ENCODE peak calls at places on chromosomes 16 and 17, in four cellular contexts. A, U, M and C are unnamed samples.

GRCh38 chr16:57785385-57785784 is 16.9 kb downstream of the KIFC3 start:
- DNase-seq in U (no peak), A (no peak), M (no peak), C (no peak)

GRCh38 chr16:20678242-20678641 is 19.2 kb downstream of the ACSM1 start:
- DNase-seq in M (no peak), A (no peak), U (no peak), C (no peak)

GRCh38 chr17:41800601-41801373 is 11.0 kb downstream of the P3H4 start:
- DNase-seq in A (no peak), M (peak; percentile 87), U (peak; percentile 100), C (peak; percentile 98)

GRCh38 chr16:15640966-15641365 is 2.0 kb downstream of the MARF1 start:
- DNase-seq in A (no peak), M (no peak), U (no peak), C (no peak)

GRCh38 chr17:70661342-70662222 is 492.2 kb downstream of the KCNJ2 start:
- DNase-seq in A (peak; percentile 12), M (no peak), U (no peak), C (no peak)

GRCh38 chr16:8622315-8622656 is 788 bp downstream of the METTL22 start:
- DNase-seq in A (no peak), M (no peak), U (no peak), C (no peak)

GRCh38 chr16:3161235-3162018 is 26.6 kb upstream of the OR1F1 start:
- DNase-seq in A (no peak), U (no peak), M (no peak), C (no peak)

GRCh38 chr16:27671410-27671809 is 121.5 kb downstream of the KATNIP start:
- DNase-seq in U (peak; percentile 40), M (no peak), A (no peak), C (peak; percentile 25)

GRCh38 chr17:77154187-77154586 is 13.4 kb downstream of the SEC14L1 start:
- DNase-seq in A (no peak), M (no peak), U (no peak), C (no peak)

GRCh38 chr16:51839697-51840462 is 688.8 kb upstream of the SALL1 start:
- DNase-seq in U (no peak), A (peak; percentile 60), M (no peak), C (peak; percentile 80)

GRCh38 chr17:77467513-77467912 is 326.7 kb downstream of the SEC14L1 start:
- DNase-seq in U (no peak), A (no peak), M (no peak), C (no peak)

GRCh38 chr17:41505836-41506767 is 690 bp upstream of the KRT13 start:
- DNase-seq in M (no peak), U (no peak), A (no peak), C (no peak)

GRCh38 chr17:29283496-29283895 is 10.5 kb downstream of the NUFIP2 start:
- DNase-seq in M (no peak), A (no peak), U (no peak), C (peak; percentile 10)

GRCh38 chr17:40191237-40192208 is 14.3 kb downstream of the RAPGEFL1 start:
- DNase-seq in U (peak; percentile 93), A (peak; percentile 76), M (peak; percentile 87), C (peak; percentile 85)

GRCh38 chr17:4658478-4659305 is 17.2 kb upstream of the ALOX15 start:
- DNase-seq in M (no peak), A (peak; percentile 86), U (no peak), C (no peak)

GRCh38 chr17:410674-411401 is 58.2 kb upstream of the RPH3AL start:
- DNase-seq in A (peak; percentile 12), U (peak; percentile 61), M (peak; percentile 52), C (peak; percentile 46)

GRCh38 chr17:77881545-77881944 is 77.0 kb upstream of the TNRC6C start:
- DNase-seq in M (no peak), A (peak; percentile 28), U (no peak), C (peak; percentile 35)

GRCh38 chr17:6756425-6757012 is 673 bp downstream of the XAF1 start:
- DNase-seq in A (no peak), U (no peak), M (no peak), C (no peak)

GRCh38 chr16:51938861-51939260 is 608.1 kb downstream of the TOX3 start:
- DNase-seq in M (no peak), U (no peak), A (no peak), C (no peak)

GRCh38 chr17:59845595-59846390 is 47.0 kb downstream of the TUBD1 start:
- DNase-seq in A (peak; percentile 89), M (no peak), U (peak; percentile 57), C (peak; percentile 72)

GRCh38 chr16:86565644-86566511 is 751 bp upstream of the FOXC2 start:
- DNase-seq in A (no peak), M (no peak), U (peak; percentile 50), C (peak; percentile 34)

GRCh38 chr16:74186589-74186988 is 110.0 kb upstream of the PSMD7 start:
- DNase-seq in M (no peak), A (peak; percentile 48), U (no peak), C (no peak)

GRCh38 chr17:47862621-47863440 is 11.9 kb upstream of the SP6 start:
- DNase-seq in M (no peak), U (no peak), A (peak; percentile 90), C (no peak)

GRCh38 chr17:49193513-49194296 is 16.7 kb downstream of the GNGT2 start:
- DNase-seq in A (peak; percentile 51), M (peak; percentile 72), U (peak; percentile 79), C (peak; percentile 76)

GRCh38 chr16:11315499-11315898 is 29.8 kb upstream of the RMI2 start:
- DNase-seq in M (peak; percentile 85), U (peak; percentile 98), A (peak; percentile 68), C (peak; percentile 98)

GRCh38 chr17:43211123-43211479 is 574 bp upstream of the TMEM106A start:
- DNase-seq in M (no peak), A (no peak), U (no peak), C (no peak)

GRCh38 chr17:43213545-43213944 is 1.9 kb downstream of the TMEM106A start:
- DNase-seq in A (no peak), U (no peak), M (no peak), C (no peak)

GRCh38 chr17:43211480-43212402 is at the start of gene TMEM106A:
- DNase-seq in A (peak; percentile 85), U (peak; percentile 89), M (peak; percentile 85), C (peak; percentile 87)

GRCh38 chr17:43212641-43213490 is 1.2 kb downstream of the TMEM106A start:
- DNase-seq in A (no peak), U (no peak), M (no peak), C (no peak)

GRCh38 chr17:43210576-43210975 is 1.1 kb upstream of the TMEM106A start:
- DNase-seq in M (no peak), U (no peak), A (no peak), C (no peak)
- H4K5ac ChIP-seq in M (no peak overlapping the region), U (no peak overlapping the region), A (peak overlapping the region; percentile 98), C (peak overlapping the region; percentile 77)

GRCh38 chr16:67245674-67246080 is 1.6 kb downstream of the FHOD1 start:
- DNase-seq in U (no peak), A (no peak), M (no peak), C (no peak)
- H3K23ac ChIP-seq in U (no peak overlapping the region), A (peak overlapping the region; percentile 92), M (no peak overlapping the region), C (no peak overlapping the region)

DNA sequence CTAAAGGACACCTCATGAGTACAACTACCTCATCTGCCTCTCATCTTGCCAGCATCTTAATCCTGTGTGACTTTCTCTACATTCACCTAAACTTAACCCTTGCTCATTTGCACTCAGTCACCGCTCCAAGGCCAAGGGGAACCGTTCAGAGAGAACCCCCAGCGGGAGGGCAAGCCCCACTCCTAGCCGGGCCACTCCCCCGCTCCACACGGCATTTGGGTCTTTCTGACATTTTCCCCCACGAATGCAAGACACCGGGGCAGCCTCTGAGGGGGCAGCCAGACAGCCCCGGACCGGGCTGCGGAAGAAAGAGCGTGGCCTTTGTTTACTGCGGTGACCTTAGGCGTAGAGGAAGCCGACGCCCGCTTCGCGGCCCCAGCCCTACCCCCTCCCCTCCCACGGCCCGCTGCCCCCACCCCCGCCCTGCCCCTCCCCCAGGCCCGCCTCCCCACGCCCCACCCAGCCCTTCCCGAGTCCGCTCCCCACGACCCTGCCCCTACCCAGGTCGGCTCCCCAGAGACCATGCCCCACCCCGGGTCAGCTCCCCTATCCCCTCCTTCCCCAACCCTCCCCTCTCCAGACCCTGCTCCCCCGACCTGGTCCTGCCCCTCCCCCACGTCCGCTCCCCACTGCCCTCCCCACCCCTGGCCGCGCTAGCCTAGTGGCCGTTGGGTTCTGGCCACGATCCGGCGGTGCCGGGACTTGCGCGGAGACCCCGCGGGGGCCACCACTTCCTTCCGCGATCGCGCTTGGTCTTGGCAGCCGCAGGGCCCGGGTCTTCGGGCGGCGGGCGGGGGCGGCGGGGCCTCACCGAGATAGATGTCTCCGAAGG is 789 bp downstream of the CSNK1D start:
- DNase-seq in U (peak; percentile 60), A (no peak), M (no peak), C (peak; percentile 39)
- H3K4ac ChIP-seq in U (no peak overlapping the region), A (peak overlapping the region; percentile 84), M (no peak overlapping the region), C (peak overlapping the region; percentile 99)

GRCh38 chr17:27530791-27531391 is 74.6 kb downstream of the KSR1 start:
- DNase-seq in A (peak; percentile 64), M (no peak), U (no peak), C (no peak)

GRCh38 chr17:27531469-27531948 is 75.3 kb downstream of the KSR1 start:
- DNase-seq in M (no peak), U (no peak), A (no peak), C (no peak)

GRCh38 chr17:27526603-27527002 is 70.4 kb downstream of the KSR1 start:
- DNase-seq in A (peak; percentile 61), M (no peak), U (peak; percentile 67), C (peak; percentile 73)

GRCh38 chr17:27532269-27533067 is 76.2 kb downstream of the KSR1 start:
- DNase-seq in U (no peak), M (no peak), A (peak; percentile 98), C (peak; percentile 55)

DNA sequence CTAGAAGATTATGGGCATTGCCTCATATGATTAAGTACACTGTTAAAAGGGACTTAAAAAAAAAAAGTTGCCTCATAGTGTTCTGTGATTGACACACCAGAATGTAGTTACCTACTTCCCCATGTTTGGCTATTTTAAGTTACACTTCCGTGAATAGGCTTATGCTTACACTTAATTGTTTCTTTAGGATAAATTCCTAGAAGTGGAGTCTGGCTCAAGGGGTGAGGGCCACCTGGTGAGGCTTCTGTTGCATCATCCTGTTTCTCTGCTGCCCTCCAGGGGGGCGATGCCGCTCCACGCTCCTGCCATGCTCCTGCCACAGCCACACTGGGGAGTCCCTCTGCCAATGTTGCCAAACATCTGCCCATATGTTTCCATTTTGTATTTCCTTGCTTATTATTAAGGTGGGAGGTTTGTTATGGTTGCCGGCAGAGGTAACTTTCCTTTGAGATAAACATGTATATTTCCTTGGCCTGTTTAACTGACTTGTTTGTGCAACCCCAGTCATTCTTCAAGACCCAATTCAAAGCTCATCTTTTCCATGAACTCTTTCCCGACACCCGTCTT is 73.1 kb downstream of the KSR1 start:
- DNase-seq in M (no peak), A (peak; percentile 76), U (no peak), C (no peak)
- H4K5ac ChIP-seq in M (peak overlapping the region; percentile 47), A (no peak overlapping the region), U (no peak overlapping the region), C (no peak overlapping the region)

GRCh38 chr16:1525871-1526607 is 7.4 kb upstream of the TMEM204 start:
- DNase-seq in U (no peak), A (no peak), M (no peak), C (no peak)

GRCh38 chr16:1528921-1529537 is 4.4 kb upstream of the TMEM204 start:
- DNase-seq in U (no peak), A (no peak), M (no peak), C (no peak)

GRCh38 chr16:1524366-1524765 is 9.1 kb upstream of the TMEM204 start:
- DNase-seq in M (no peak), A (no peak), U (no peak), C (no peak)

GRCh38 chr16:1527836-1528811 is 5.3 kb upstream of the TMEM204 start:
- DNase-seq in A (no peak), M (no peak), U (no peak), C (no peak)

GRCh38 chr16:1526608-1527555 is 6.6 kb upstream of the TMEM204 start:
- DNase-seq in M (no peak), U (no peak), A (no peak), C (no peak)
- H3K23ac ChIP-seq in M (no peak overlapping the region), U (no peak overlapping the region), A (no peak overlapping the region), C (no peak overlapping the region)